ENCODE peak calls at places on chromosomes 5 and 9, in seven cellular contexts. P is GM06990, K is amniotic epithelial cell, W is upper lobe of left lung, B is left ventricle myocardium superior, E is posterior cingulate gyrus, L is retinal pigment epithelial cell. D is an unnamed sample.

GRCh38 chr5:35647128-35647527 is 29.5 kb downstream of the SPEF2 start:
- DNase-seq in P (no peak), K (no peak), W (no peak), B (no peak), E (no peak), L (no peak), D (no peak)

GRCh38 chr9:88994820-88995180 is 3.5 kb downstream of the S1PR3 start:
- DNase-seq in P (no peak), K (peak), W (no peak), B (no peak), E (no peak), L (no peak), D (peak)

GRCh38 chr9:109448223-109448622 is 49.9 kb downstream of the PTPN3 start:
- DNase-seq in P (no peak), K (peak), W (no peak), B (no peak), E (no peak), L (no peak), D (peak)

GRCh38 chr9:97593960-97594359 is 39.2 kb downstream of the TSTD2 start:
- DNase-seq in P (no peak), K (no peak), W (no peak), B (no peak), E (no peak), L (no peak), D (no peak)

GRCh38 chr5:146681586-146681945 is 165.6 kb upstream of the GPR151 start:
- DNase-seq in P (no peak), K (no peak), W (no peak), B (no peak), E (no peak), L (no peak), D (no peak)

GRCh38 chr5:76084496-76085285 is 1.5 kb downstream of the SV2C start:
- DNase-seq in P (peak), K (no peak), W (no peak), B (no peak), E (no peak), L (no peak), D (no peak)

GRCh38 chr5:816176-816575 is 31.6 kb upstream of the ZDHHC11B start:
- DNase-seq in P (no peak), K (no peak), W (no peak), B (no peak), E (no peak), L (no peak), D (no peak)

GRCh38 chr5:74040065-74040551 is 414.1 kb downstream of the ARHGEF28 start:
- DNase-seq in P (no peak), K (peak), W (no peak), B (peak), E (no peak), L (no peak), D (peak)

GRCh38 chr9:113928269-113928668 is 52.2 kb downstream of the ZNF618 start:
- DNase-seq in P (no peak), K (peak), W (no peak), B (no peak), E (no peak), L (no peak), D (peak)

GRCh38 chr9:127538849-127539258 is 73.2 kb upstream of the STXBP1 start:
- DNase-seq in P (no peak), K (peak), W (no peak), B (no peak), E (no peak), L (no peak), D (peak)

GRCh38 chr5:108266235-108266634 is 115.7 kb downstream of the FBXL17 start:
- DNase-seq in P (no peak), K (peak), W (no peak), B (no peak), E (no peak), L (no peak), D (peak)

GRCh38 chr5:33539192-33539591 is 98.4 kb downstream of the TARS1 start:
- DNase-seq in P (no peak), K (no peak), W (no peak), B (no peak), E (no peak), L (no peak), D (no peak)

GRCh38 chr9:87602933-87603643 is 105.4 kb downstream of the DAPK1 start:
- DNase-seq in P (no peak), K (no peak), W (no peak), B (no peak), E (no peak), L (no peak), D (no peak)

GRCh38 chr5:23314827-23315226 is 192.6 kb upstream of the PRDM9 start:
- DNase-seq in P (no peak), K (peak), W (no peak), B (no peak), E (no peak), L (no peak), D (peak)

GRCh38 chr5:110639307-110639902 is 87.1 kb downstream of the TMEM232 start:
- DNase-seq in P (no peak), K (peak), W (no peak), B (peak), E (no peak), L (no peak), D (no peak)

GRCh38 chr9:31185831-31186230 is 1198.6 kb upstream of the ACO1 start:
- DNase-seq in P (no peak), K (peak), W (no peak), B (no peak), E (no peak), L (no peak), D (no peak)

GRCh38 chr9:98256632-98257218 is 1.3 kb upstream of the TBC1D2 start:
- DNase-seq in P (no peak), K (no peak), W (peak), B (no peak), E (no peak), L (no peak), D (no peak)

GRCh38 chr9:87324613-87325194 is 173.0 kb upstream of the DAPK1 start:
- DNase-seq in P (no peak), K (peak), W (no peak), B (no peak), E (no peak), L (no peak), D (peak)

GRCh38 chr5:148998174-148998797 is 64.6 kb downstream of the SH3TC2 start:
- DNase-seq in P (no peak), K (peak), W (peak), B (no peak), E (no peak), L (no peak), D (peak)

GRCh38 chr9:84500218-84500617 is 159.7 kb upstream of the SLC28A3 start:
- DNase-seq in P (peak), K (no peak), W (no peak), B (no peak), E (no peak), L (no peak), D (no peak)

GRCh38 chr5:147509710-147510651 is at the start of gene DPYSL3:
- DNase-seq in P (peak), K (peak), W (peak), B (peak), E (peak), L (no peak), D (peak)

GRCh38 chr9:129273941-129274709 is 96.1 kb upstream of the IER5L start:
- DNase-seq in P (no peak), K (no peak), W (peak), B (no peak), E (no peak), L (no peak), D (no peak)

GRCh38 chr5:96823900-96824351 is 16.2 kb upstream of the ERAP1 start:
- DNase-seq in P (no peak), K (peak), W (no peak), B (no peak), E (no peak), L (peak), D (peak)

GRCh38 chr9:71876106-71876505 is 34.9 kb downstream of the ABHD17B start:
- DNase-seq in P (no peak), K (no peak), W (no peak), B (no peak), E (no peak), L (no peak), D (no peak)

D was measured in mesenchymal stem cell.